ENCODE peak calls at places on chromosomes 11 and 22, in six cellular contexts. L is GM12865; V is EL; J is activated T-cell treated with anti-CD3 and anti-CD28 coated beads for 1 hour; F is Karpas-422; O is stimulated activated CD4-positive, alpha-beta T cell treated with anti-CD3 and anti-CD28 coated beads, Interleukin-1b, Interleukin-23, amount 100 ng/mL, for 24 hours. R is an unnamed sample.
A peak's percentile ranks its signal among the peaks of the same experiment; 100 is the strongest.

GRCh38 chr11:119589011-119589410 is 140.0 kb downstream of the NECTIN1 start:
- DNase-seq in L (no peak), V (no peak), J (no peak), F (no peak), O (no peak), R (no peak)

GRCh38 chr22:35353318-35353717 is 27.6 kb upstream of the HMOX1 start:
- DNase-seq in L (peak; percentile 44), V (no peak), J (no peak), F (no peak), O (no peak), R (no peak)

GRCh38 chr22:41525450-41526225 is 18.6 kb downstream of the POLR3H start:
- DNase-seq in L (no peak), V (no peak), J (no peak), F (peak; percentile 44), O (no peak), R (no peak)

GRCh38 chr11:11569936-11570491 is 51.8 kb downstream of the GALNT18 start:
- DNase-seq in L (no peak), V (peak; percentile 5), J (no peak), F (no peak), O (no peak), R (peak; percentile 74)

GRCh38 chr22:19717691-19718254 is 3.5 kb downstream of the SEPTIN5 start:
- DNase-seq in L (peak; percentile 57), V (peak; percentile 68), J (peak; percentile 76), F (peak; percentile 87), O (peak; percentile 54), R (peak; percentile 74)

GRCh38 chr22:36453266-36453607 is 28.2 kb downstream of the TXN2 start:
- DNase-seq in L (peak; percentile 34), V (peak; percentile 40), J (no peak), F (no peak), O (no peak), R (no peak)

GRCh38 chr11:9130297-9130696 is 38.9 kb upstream of the SCUBE2 start:
- DNase-seq in L (peak; percentile 26), V (no peak), J (no peak), F (peak; percentile 80), O (no peak), R (no peak)

GRCh38 chr11:62552931-62553838 is 6.6 kb upstream of the AHNAK start:
- DNase-seq in L (peak; percentile 54), V (peak; percentile 98), J (peak; percentile 49), F (no peak), O (no peak), R (peak; percentile 95)

GRCh38 chr11:75059299-75059698 is 37.4 kb downstream of the OR2AT4 start:
- DNase-seq in L (no peak), V (no peak), J (no peak), F (no peak), O (no peak), R (no peak)

GRCh38 chr11:107882095-107882820 is 23.7 kb upstream of the SLC35F2 start:
- DNase-seq in L (no peak), V (no peak), J (no peak), F (peak; percentile 41), O (no peak), R (no peak)

GRCh38 chr11:70880416-70880815 is 372.0 kb downstream of the SHANK2 start:
- DNase-seq in L (no peak), V (no peak), J (no peak), F (no peak), O (no peak), R (no peak)

GRCh38 chr11:117906710-117907109 is 22.5 kb downstream of the TMPRSS13 start:
- DNase-seq in L (no peak), V (no peak), J (no peak), F (no peak), O (no peak), R (no peak)

GRCh38 chr11:375065-376025 is 6.0 kb downstream of the B4GALNT4 start:
- DNase-seq in L (no peak), V (no peak), J (no peak), F (no peak), O (no peak), R (no peak)

GRCh38 chr22:32584650-32585049 is 110.0 kb downstream of the FBXO7 start:
- DNase-seq in L (no peak), V (peak; percentile 51), J (no peak), F (no peak), O (no peak), R (no peak)

GRCh38 chr22:44256860-44257560 is 55.7 kb downstream of the SHISAL1 start:
- DNase-seq in L (no peak), V (no peak), J (no peak), F (no peak), O (no peak), R (no peak)

GRCh38 chr11:34721646-34722045 is 100.8 kb downstream of the EHF start:
- DNase-seq in L (no peak), V (no peak), J (no peak), F (no peak), O (no peak), R (no peak)

GRCh38 chr11:3745161-3745560 is 52.2 kb downstream of the NUP98 start:
- DNase-seq in L (no peak), V (no peak), J (no peak), F (no peak), O (no peak), R (no peak)

GRCh38 chr22:24185501-24186351 is 4.4 kb downstream of the SUSD2 start:
- DNase-seq in L (no peak), V (no peak), J (no peak), F (no peak), O (no peak), R (no peak)

GRCh38 chr11:64763804-64764611 is 4.2 kb upstream of the PYGM start:
- DNase-seq in L (no peak), V (no peak), J (peak; percentile 49), F (no peak), O (no peak), R (no peak)

GRCh38 chr11:61307354-61307753 is 12.2 kb upstream of the VWCE start:
- DNase-seq in L (no peak), V (no peak), J (no peak), F (no peak), O (no peak), R (no peak)

GRCh38 chr11:112310414-112310813 is 49.8 kb upstream of the PLET1 start:
- DNase-seq in L (no peak), V (no peak), J (no peak), F (no peak), O (no peak), R (no peak)

GRCh38 chr11:125312812-125313211 is 148.3 kb downstream of the PKNOX2 start:
- DNase-seq in L (no peak), V (no peak), J (no peak), F (no peak), O (no peak), R (no peak)

GRCh38 chr11:283405-284080 is 5.3 kb downstream of the NLRP6 start:
- DNase-seq in L (no peak), V (no peak), J (no peak), F (no peak), O (no peak), R (no peak)

GRCh38 chr11:19934828-19935259 is 222.2 kb downstream of the NAV2 start:
- DNase-seq in L (no peak), V (peak; percentile 91), J (no peak), F (no peak), O (no peak), R (no peak)

GRCh38 chr11:126167476-126167875 is 44.0 kb downstream of the RPUSD4 start:
- DNase-seq in L (no peak), V (no peak), J (no peak), F (no peak), O (no peak), R (no peak)

GRCh38 chr11:124536520-124536919 is 6.9 kb downstream of the OR8B12 start:
- DNase-seq in L (no peak), V (peak; percentile 56), J (no peak), F (no peak), O (no peak), R (peak; percentile 10)

GRCh38 chr22:39415506-39415905 is 15.9 kb downstream of the TAB1 start:
- DNase-seq in L (no peak), V (no peak), J (no peak), F (no peak), O (no peak), R (no peak)

GRCh38 chr11:128477811-128478210 is 109.5 kb downstream of the ETS1 start:
- DNase-seq in L (no peak), V (no peak), J (no peak), F (peak; percentile 74), O (no peak), R (no peak)